ENCODE peak calls at places on chromosomes 7 and 10, in eight cellular contexts. L is non-pigmented ciliary epithelial cell; O is cardiac fibroblast; X is breast epithelium; B is stimulated activated CD4-positive, alpha-beta T cell treated with anti-CD3 and anti-CD28 coated beads, Interleukin-12 subunit alpha, Interleukin-12 subunit beta, amount 100 ng/mL, for 48 hours; P is HTR-8/SVneo; R is glutamatergic neuron; M is substantia nigra. T is an unnamed sample.

GRCh38 chr10:101002456-101002855 is 2.8 kb downstream of the LZTS2 start:
- DNase-seq in X (no peak), R (no peak), P (no peak), L (no peak), O (no peak), B (no peak), M (no peak), T (no peak)

GRCh38 chr7:49580000-49580399 is 193.4 kb upstream of the VWC2 start:
- DNase-seq in B (no peak), R (no peak), M (no peak), P (no peak), X (no peak), L (no peak), O (no peak), T (no peak)

GRCh38 chr10:26869528-26869927 is 8.8 kb upstream of the ABI1 start:
- DNase-seq in O (peak), L (no peak), X (no peak), B (no peak), P (no peak), M (no peak), R (no peak), T (no peak)

GRCh38 chr7:102413071-102413470 is 16.9 kb downstream of the PRKRIP1 start:
- DNase-seq in R (no peak), X (no peak), B (no peak), L (no peak), P (no peak), O (no peak), M (no peak), T (no peak)

GRCh38 chr7:157461805-157462771 is 125.3 kb downstream of the DNAJB6 start:
- DNase-seq in M (no peak), O (no peak), L (no peak), P (no peak), R (no peak), B (no peak), X (peak), T (no peak)

GRCh38 chr7:70615066-70615465 is 516.9 kb upstream of the GALNT17 start:
- DNase-seq in M (no peak), B (no peak), X (no peak), O (no peak), L (no peak), P (no peak), R (no peak), T (no peak)

GRCh38 chr10:34940436-34940835 is 125.3 kb upstream of the PARD3 start:
- DNase-seq in L (no peak), R (no peak), B (no peak), O (no peak), X (no peak), M (no peak), P (no peak), T (no peak)

GRCh38 chr7:40784176-40784575 is 649.4 kb downstream of the SUGCT start:
- DNase-seq in X (no peak), L (no peak), M (no peak), B (no peak), R (no peak), P (no peak), O (no peak), T (peak)

GRCh38 chr7:71682841-71683341 is 550.9 kb downstream of the GALNT17 start:
- DNase-seq in L (no peak), O (no peak), M (no peak), X (no peak), B (no peak), R (peak), P (no peak), T (no peak)

GRCh38 chr10:75319274-75319673 is 82.3 kb downstream of the ZNF503 start:
- DNase-seq in R (no peak), X (no peak), B (no peak), O (no peak), P (no peak), L (no peak), M (no peak), T (no peak)

GRCh38 chr7:150382844-150383225 is 3.7 kb downstream of the ZNF775 start:
- DNase-seq in L (no peak), M (no peak), X (no peak), R (no peak), P (no peak), O (no peak), B (no peak), T (no peak)

GRCh38 chr10:4692206-4692605 is 133.8 kb upstream of the AKR1E2 start:
- DNase-seq in L (no peak), B (no peak), O (peak), X (no peak), P (no peak), M (no peak), R (no peak), T (no peak)

GRCh38 chr7:29304756-29305155 is 110.2 kb downstream of the CHN2 start:
- DNase-seq in X (no peak), M (no peak), R (no peak), O (no peak), P (no peak), L (no peak), B (no peak), T (no peak)

GRCh38 chr10:80413152-80413996 is 5.0 kb downstream of the PRXL2A start:
- DNase-seq in M (no peak), B (no peak), R (no peak), L (peak), X (no peak), P (peak), O (peak), T (peak)

GRCh38 chr7:35729061-35729783 is 34.3 kb upstream of the HERPUD2 start:
- DNase-seq in X (no peak), M (no peak), B (no peak), P (no peak), L (no peak), O (no peak), R (no peak), T (no peak)

GRCh38 chr7:130872756-130873448 is 138.9 kb upstream of the KLF14 start:
- DNase-seq in X (no peak), P (no peak), R (no peak), O (peak), B (no peak), M (no peak), L (no peak), T (no peak)

GRCh38 chr7:143373255-143373794 is 7.8 kb upstream of the ZYX start:
- DNase-seq in R (no peak), L (no peak), P (no peak), M (no peak), O (no peak), X (no peak), B (no peak), T (no peak)

GRCh38 chr7:78683566-78683965 is 769.9 kb downstream of the MAGI2 start:
- DNase-seq in R (no peak), P (no peak), L (no peak), X (no peak), M (no peak), B (no peak), O (no peak), T (no peak)

GRCh38 chr10:124256151-124256550 is 162.6 kb downstream of the OAT start:
- DNase-seq in P (no peak), O (no peak), B (no peak), L (no peak), R (no peak), X (no peak), M (no peak), T (no peak)

GRCh38 chr7:141702047-141702567 is at the start of gene DENND11:
- DNase-seq in P (peak), R (peak), O (no peak), X (no peak), M (no peak), B (peak), L (no peak), T (peak)

GRCh38 chr7:135333196-135333595 is 99.6 kb downstream of the STRA8 start:
- DNase-seq in O (peak), B (no peak), P (no peak), R (no peak), M (no peak), L (no peak), X (no peak), T (no peak)

GRCh38 chr7:53426145-53426750 is 390.8 kb downstream of the POM121L12 start:
- DNase-seq in R (no peak), B (no peak), L (no peak), O (no peak), X (no peak), P (no peak), M (no peak), T (no peak)

GRCh38 chr10:112811741-112812551 is 138.1 kb upstream of the TCF7L2 start:
- DNase-seq in O (peak), P (peak), X (peak), B (no peak), L (peak), M (no peak), R (no peak), T (peak)

GRCh38 chr10:89431977-89432376 is 17.6 kb downstream of the IFIT5 start:
- DNase-seq in R (no peak), B (no peak), P (peak), X (no peak), M (no peak), L (peak), O (peak), T (peak)

GRCh38 chr10:71696635-71697326 is 22.8 kb downstream of the C10orf105 start:
- DNase-seq in L (no peak), X (no peak), R (peak), M (no peak), P (peak), B (peak), O (peak), T (peak)